ENCODE peak calls at places on chromosomes 4 and X, in six cellular contexts. V is CD8-positive, alpha-beta T cell; P is K562; G is effector memory CD4-positive, alpha-beta T cell; M is transverse colon; C is CD8-positive, alpha-beta memory T cell. Y is an unnamed sample.

GRCh38 chr4:158940276-158940675 is 162.6 kb upstream of the RAPGEF2 start:
- DNase-seq in V (no peak), P (no peak), G (no peak), M (no peak), C (no peak), Y (no peak)

GRCh38 chrX:44227981-44228380 is 115.5 kb downstream of the EFHC2 start:
- DNase-seq in V (no peak), P (no peak), G (no peak), M (no peak), C (no peak), Y (no peak)

GRCh38 chrX:108297290-108297689 is 140.9 kb downstream of the COL4A6 start:
- DNase-seq in V (no peak), P (no peak), G (no peak), M (no peak), C (no peak), Y (no peak)

GRCh38 chrX:103831803-103832544 is at the start of gene RAB9B:
- DNase-seq in V (peak), P (peak), G (peak), M (peak), C (peak), Y (peak)

GRCh38 chr4:5790546-5790857 is 79.5 kb downstream of the EVC start:
- DNase-seq in V (no peak), P (no peak), G (no peak), M (no peak), C (no peak), Y (no peak)

GRCh38 chrX:131853440-131853839 is 169.7 kb upstream of the STK26 start:
- DNase-seq in V (no peak), P (no peak), G (no peak), M (no peak), C (no peak), Y (no peak)

GRCh38 chr4:131551306-131551705 is 1597.8 kb upstream of the PCDH10 start:
- DNase-seq in V (no peak), P (no peak), G (no peak), M (no peak), C (no peak), Y (no peak)

GRCh38 chrX:17931855-17932254 is 70.8 kb upstream of the RAI2 start:
- DNase-seq in V (no peak), P (no peak), G (no peak), M (no peak), C (no peak), Y (no peak)

GRCh38 chr4:37902212-37902611 is 11.3 kb downstream of the TBC1D1 start:
- DNase-seq in V (no peak), P (no peak), G (no peak), M (no peak), C (no peak), Y (no peak)

GRCh38 chr4:93144644-93145043 is 683.9 kb upstream of the ATOH1 start:
- DNase-seq in V (no peak), P (no peak), G (no peak), M (no peak), C (no peak), Y (no peak)

GRCh38 chrX:150615356-150615755 is 46.9 kb downstream of the MTM1 start:
- DNase-seq in V (no peak), P (no peak), G (no peak), M (no peak), C (no peak), Y (no peak)

GRCh38 chr4:132818091-132818490 is 331.0 kb upstream of the PCDH10 start:
- DNase-seq in V (no peak), P (no peak), G (no peak), M (no peak), C (no peak), Y (no peak)

GRCh38 chr4:108336076-108336475 is 167.3 kb upstream of the LEF1 start:
- DNase-seq in V (no peak), P (no peak), G (no peak), M (no peak), C (no peak), Y (no peak)

GRCh38 chrX:3176439-3176820 is 135.2 kb downstream of the ARSF start:
- DNase-seq in V (no peak), P (no peak), G (no peak), M (no peak), C (no peak), Y (no peak)

GRCh38 chrX:132270699-132271098 is 51.5 kb upstream of the RAP2C start:
- DNase-seq in V (no peak), P (no peak), G (no peak), M (peak), C (no peak), Y (no peak)

GRCh38 chrX:155246748-155247147 is 17.5 kb downstream of the RAB39B start:
- DNase-seq in V (no peak), P (no peak), G (no peak), M (no peak), C (no peak), Y (no peak)

GRCh38 chrX:50648151-50648550 is 165.8 kb downstream of the SHROOM4 start:
- DNase-seq in V (no peak), P (no peak), G (no peak), M (no peak), C (no peak), Y (no peak)

GRCh38 chr4:85952518-85952917 is 407.3 kb downstream of the MAPK10 start:
- DNase-seq in V (no peak), P (no peak), G (no peak), M (no peak), C (no peak), Y (no peak)

DNA sequence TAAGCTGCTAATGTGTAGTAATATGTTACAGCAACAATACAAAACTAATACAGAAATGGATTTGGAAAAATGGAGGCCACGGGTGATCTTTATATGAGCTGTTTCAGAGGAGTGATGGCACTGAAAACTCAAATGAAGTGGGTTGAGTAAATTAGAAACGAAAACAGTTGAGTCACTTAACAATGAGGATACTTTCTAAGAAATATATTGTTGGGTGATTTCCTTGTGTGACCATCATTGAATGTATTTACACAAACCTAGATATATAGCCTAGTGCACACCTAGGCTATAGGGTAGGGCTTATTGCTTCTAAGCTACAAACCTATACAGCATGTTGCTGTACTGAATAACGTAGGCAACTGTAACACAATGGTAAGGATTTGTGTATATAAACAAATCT is 30.5 kb upstream of the DHX15 start:
- DNase-seq in V (no peak), P (no peak), G (no peak), M (no peak), C (no peak), Y (peak)
- H3K27ac ChIP-seq in V (no peak), P (no peak), G (no peak), M (no peak), C (no peak), Y (no peak)

GRCh38 chr4:7810792-7811535 is 128.7 kb downstream of the AFAP1 start:
- DNase-seq in V (no peak), P (no peak), G (no peak), M (no peak), C (no peak), Y (no peak)
- H3K27ac ChIP-seq in V (no peak), P (no peak), G (no peak), M (peak), C (no peak), Y (no peak)

GRCh38 chrX:16638533-16638932 is 11.4 kb upstream of the S100G start:
- DNase-seq in V (no peak), P (no peak), G (no peak), M (no peak), C (no peak), Y (no peak)
- H3K27ac ChIP-seq in V (no peak), P (no peak), G (no peak), M (no peak), C (no peak), Y (no peak)

GRCh38 chrX:48508400-48509244 is at the start of gene PORCN:
- DNase-seq in V (peak), P (peak), G (peak), M (peak), C (peak), Y (peak)
- H3K27ac ChIP-seq in V (peak), P (peak), G (peak), M (peak), C (peak), Y (peak)

Y was measured in CD4-positive, CD25-positive, alpha-beta regulatory T cell.